ENCODE peak calls at places on chromosomes 11 and 22, in five cellular contexts. A is GM23338; B is non-pigmented ciliary epithelial cell; V is stimulated activated CD4-positive, alpha-beta T cell treated with anti-CD3 and anti-CD28 coated beads, Interleukin-4, amount 100 ng/mL, for 4 hours; X is CD4-positive, alpha-beta T cell. N is an unnamed sample.

GRCh38 chr11:24198458-24198857 is 298.4 kb upstream of the LUZP2 start:
- DNase-seq in V (no peak), A (no peak), X (no peak), B (peak), N (no peak)

GRCh38 chr11:22752908-22753310 is 76.7 kb downstream of the SVIP start:
- DNase-seq in V (no peak), B (no peak), X (no peak), A (no peak), N (no peak)

GRCh38 chr11:22454461-22454860 is 116.3 kb downstream of the SLC17A6 start:
- DNase-seq in V (no peak), X (no peak), A (no peak), B (no peak), N (no peak)

GRCh38 chr11:112961146-112961668 is at the start of gene NCAM1:
- DNase-seq in A (peak), B (no peak), V (peak), X (no peak), N (peak)

GRCh38 chr11:68106165-68106940 is 14.8 kb downstream of the CHKA start:
- DNase-seq in X (no peak), V (no peak), B (no peak), A (no peak), N (no peak)

GRCh38 chr11:102853956-102854355 is 10.5 kb upstream of the MMP3 start:
- DNase-seq in V (no peak), X (no peak), A (no peak), B (no peak), N (no peak)

GRCh38 chr11:123654566-123655081 is at the start of gene SCN3B:
- DNase-seq in B (peak), X (no peak), A (peak), V (peak), N (peak)

GRCh38 chr11:113991718-113992458 is 17.0 kb downstream of the HTR3A start:
- DNase-seq in V (no peak), X (no peak), A (no peak), B (no peak), N (peak)

GRCh38 chr11:11010624-11011127 is 152.8 kb upstream of the ZBED5 start:
- DNase-seq in B (no peak), V (no peak), A (peak), X (no peak), N (no peak)

GRCh38 chr11:1907955-1908354 is 11.5 kb upstream of the TNNT3 start:
- DNase-seq in X (no peak), A (no peak), V (no peak), B (no peak), N (no peak)

GRCh38 chr22:27726726-27727449 is 74.7 kb downstream of the MN1 start:
- DNase-seq in V (no peak), A (peak), X (no peak), B (no peak), N (no peak)

GRCh38 chr11:14480716-14481115 is 18.9 kb downstream of the COPB1 start:
- DNase-seq in V (no peak), A (no peak), B (no peak), X (no peak), N (no peak)

GRCh38 chr22:30332551-30332950 is 5.8 kb upstream of the TBC1D10A start:
- DNase-seq in B (no peak), X (no peak), V (no peak), A (no peak), N (no peak)

GRCh38 chr11:396511-396947 is 2.5 kb downstream of the PKP3 start:
- DNase-seq in X (no peak), B (no peak), V (no peak), A (peak), N (no peak)

GRCh38 chr11:117470576-117470975 is 142.9 kb downstream of the CEP164 start:
- DNase-seq in B (no peak), V (no peak), A (no peak), X (no peak), N (no peak)

GRCh38 chr11:87260811-87261210 is 223.1 kb downstream of the TMEM135 start:
- DNase-seq in B (no peak), X (no peak), V (no peak), A (no peak), N (no peak)

GRCh38 chr11:2651826-2652237 is 48.0 kb downstream of the KCNQ1OT1 start:
- DNase-seq in B (no peak), A (no peak), V (no peak), X (no peak), N (no peak)

GRCh38 chr11:69361466-69361865 is 67.5 kb downstream of the MYEOV start:
- DNase-seq in B (no peak), A (no peak), X (no peak), V (no peak), N (no peak)

GRCh38 chr11:43861141-43861540 is 19.5 kb upstream of the ALKBH3 start:
- DNase-seq in B (no peak), X (no peak), V (no peak), A (no peak), N (no peak)

GRCh38 chr11:74257934-74258553 is 53.4 kb downstream of the P4HA3 start:
- DNase-seq in V (no peak), X (no peak), B (no peak), A (no peak), N (no peak)

GRCh38 chr11:131614514-131615085 is 244.2 kb downstream of the NTM start:
- DNase-seq in X (no peak), B (no peak), A (no peak), V (no peak), N (no peak)

GRCh38 chr11:69437001-69437875 is 44.2 kb upstream of the LINC01488 start:
- DNase-seq in V (no peak), A (peak), B (no peak), X (no peak), N (no peak)

GRCh38 chr11:113104390-113105251 is 143.4 kb downstream of the NCAM1 start:
- DNase-seq in B (no peak), V (no peak), X (no peak), A (no peak), N (peak)

GRCh38 chr22:49964493-49965290 is 4.1 kb downstream of the PIM3 start:
- DNase-seq in B (no peak), V (peak), A (no peak), X (no peak), N (no peak)

GRCh38 chr11:77633856-77634425 is 3.7 kb downstream of the CLNS1A start:
- DNase-seq in A (no peak), X (no peak), V (no peak), B (no peak), N (no peak)

GRCh38 chr22:39306456-39307361 is 12.7 kb downstream of the RPL3 start:
- DNase-seq in V (no peak), X (peak), A (peak), B (no peak), N (no peak)

GRCh38 chr11:44630511-44631210 is 65.2 kb downstream of the CD82 start:
- DNase-seq in B (no peak), A (no peak), X (no peak), V (no peak), N (no peak)

GRCh38 chr22:24937114-24937513 is 9.4 kb downstream of the LHFPL7 start:
- DNase-seq in B (no peak), V (no peak), X (no peak), A (peak), N (no peak)

GRCh38 chr11:15770798-15771414 is 585.4 kb downstream of the SOX6 start:
- DNase-seq in V (peak), A (peak), X (no peak), B (no peak), N (no peak)

N was measured in NCI-H1417 treated with DMSO at 0.1 percent for 48 hours.